ENCODE peak calls at places on chromosomes 12 and 14, in ten cellular contexts. D is thyroid gland, C is uterus, X is A549, Y is Peyer's patch, S is stomach, Z is IMR-90, O is adrenal gland, I is tibial nerve, V is suprapubic skin. B is an unnamed sample. For H3K4me1, the result is how much of the 10 kb centered on the place peaks cover.

GRCh38 chr14:60250318-60251035 is 1.5 kb downstream of the PPM1A start:
- DNase-seq in D (peak), C (no peak), X (no peak), Y (no peak), S (no peak), Z (peak), O (peak), I (no peak), V (no peak), B (no peak)

GRCh38 chr12:8057839-8058238 is 8.3 kb downstream of the C3AR1 start:
- DNase-seq in D (no peak), C (no peak), X (no peak), Y (no peak), S (no peak), Z (peak), O (no peak), I (no peak), V (no peak), B (no peak)

GRCh38 chr14:56145965-56146364 is 27.8 kb downstream of the PELI2 start:
- DNase-seq in D (no peak), C (no peak), X (no peak), Y (no peak), S (no peak), Z (peak), O (peak), I (no peak), V (no peak), B (no peak)

GRCh38 chr14:100762089-100762515 is 35.4 kb downstream of the DLK1 start:
- DNase-seq in D (no peak), C (no peak), X (no peak), Y (no peak), S (no peak), Z (peak), O (no peak), I (no peak), V (peak), B (no peak)

GRCh38 chr12:1796515-1797010 is 23.8 kb upstream of the LRTM2 start:
- DNase-seq in D (peak), C (no peak), X (no peak), Y (peak), S (peak), Z (no peak), O (no peak), I (no peak), V (no peak), B (no peak)

GRCh38 chr14:102917469-102918211 is 4.8 kb upstream of the AMN start:
- DNase-seq in D (peak), C (no peak), X (peak), Y (peak), S (peak), Z (peak), O (peak), I (peak), V (no peak), B (no peak)

GRCh38 chr12:16175893-16176292 is 101.6 kb downstream of the SLC15A5 start:
- DNase-seq in D (no peak), C (no peak), X (no peak), Y (no peak), S (no peak), Z (no peak), O (no peak), I (no peak), V (no peak), B (no peak)

GRCh38 chr12:57552692-57553321 is 3.0 kb downstream of the KIF5A start:
- DNase-seq in D (no peak), C (no peak), X (no peak), Y (no peak), S (no peak), Z (peak), O (no peak), I (no peak), V (no peak), B (no peak)

GRCh38 chr12:43550831-43551270 is 1.2 kb downstream of the ADAMTS20 start:
- DNase-seq in D (no peak), C (no peak), X (no peak), Y (no peak), S (no peak), Z (no peak), O (no peak), I (no peak), V (no peak), B (no peak)

GRCh38 chr12:63940295-63940997 is 95.9 kb downstream of the SRGAP1 start:
- DNase-seq in D (no peak), C (no peak), X (no peak), Y (no peak), S (no peak), Z (no peak), O (no peak), I (no peak), V (no peak), B (no peak)

GRCh38 chr12:3204143-3204542 is 127.0 kb downstream of the TSPAN9 start:
- DNase-seq in D (no peak), C (no peak), X (no peak), Y (no peak), S (no peak), Z (no peak), O (no peak), I (no peak), V (no peak), B (no peak)

GRCh38 chr14:101463566-101464171 is 97.6 kb upstream of the DIO3 start:
- DNase-seq in D (no peak), C (no peak), X (no peak), Y (peak), S (no peak), Z (no peak), O (no peak), I (no peak), V (peak), B (no peak)

GRCh38 chr12:644818-645552 is 18.3 kb downstream of the NINJ2 start:
- DNase-seq in D (no peak), C (no peak), X (no peak), Y (no peak), S (no peak), Z (no peak), O (no peak), I (no peak), V (no peak), B (no peak)

GRCh38 chr12:96399919-96400630 is at the start of gene CDK17:
- DNase-seq in D (peak), C (peak), X (peak), Y (peak), S (peak), Z (peak), O (peak), I (peak), V (peak), B (peak)

GRCh38 chr12:2582631-2583616 is 211.8 kb upstream of the FKBP4 start:
- DNase-seq in D (peak), C (peak), X (peak), Y (peak), S (peak), Z (peak), O (peak), I (peak), V (no peak), B (peak)

GRCh38 chr12:122888232-122888752 is 7.6 kb downstream of the VPS37B start:
- DNase-seq in D (peak), C (no peak), X (peak), Y (peak), S (peak), Z (peak), O (peak), I (no peak), V (peak), B (peak)

GRCh38 chr12:100077367-100077766 is 65.3 kb downstream of the BLTP3B start:
- DNase-seq in D (no peak), C (no peak), X (no peak), Y (no peak), S (no peak), Z (no peak), O (no peak), I (no peak), V (no peak), B (no peak)

GRCh38 chr12:51886021-51886710 is 1.7 kb upstream of the ANKRD33 start:
- DNase-seq in D (peak), C (peak), X (peak), Y (no peak), S (no peak), Z (peak), O (peak), I (peak), V (peak), B (peak)

GRCh38 chr12:47189753-47190152 is 110.0 kb upstream of the AMIGO2 start:
- DNase-seq in D (peak), C (no peak), X (no peak), Y (no peak), S (no peak), Z (no peak), O (no peak), I (no peak), V (no peak), B (no peak)

GRCh38 chr12:55074771-55075170 is 51.4 kb upstream of the OR9K2 start:
- DNase-seq in D (no peak), C (no peak), X (no peak), Y (no peak), S (no peak), Z (no peak), O (no peak), I (no peak), V (no peak), B (no peak)

GRCh38 chr14:24928501-24928900 is 121.4 kb downstream of the STXBP6 start:
- DNase-seq in D (no peak), C (no peak), X (no peak), Y (no peak), S (no peak), Z (peak), O (no peak), I (no peak), V (no peak), B (no peak)

GRCh38 chr12:54560374-54560858 is 11.0 kb downstream of the PDE1B start:
- DNase-seq in D (peak), C (peak), X (peak), Y (peak), S (peak), Z (peak), O (peak), I (peak), V (peak), B (peak)

GRCh38 chr12:109892748-109893147 is 7.3 kb upstream of the TCHP start:
- DNase-seq in D (no peak), C (no peak), X (no peak), Y (no peak), S (no peak), Z (no peak), O (no peak), I (no peak), V (no peak), B (no peak)

GRCh38 chr14:22509036-22509709 is 79.9 kb downstream of the DAD1 start:
- DNase-seq in D (no peak), C (no peak), X (no peak), Y (no peak), S (no peak), Z (no peak), O (no peak), I (no peak), V (no peak), B (no peak)

GRCh38 chr12:9651265-9651729 is 18.2 kb upstream of the CLEC2D start:
- DNase-seq in D (no peak), C (no peak), X (no peak), Y (no peak), S (no peak), Z (peak), O (no peak), I (no peak), V (no peak), B (peak)

GRCh38 chr14:20630340-20631022 is 11.0 kb downstream of the OR6S1 start:
- DNase-seq in D (no peak), C (peak), X (peak), Y (no peak), S (no peak), Z (peak), O (no peak), I (no peak), V (no peak), B (no peak)

GRCh38 chr14:33839193-33840076 is 111.4 kb downstream of the EGLN3 start:
- DNase-seq in D (peak), C (peak), X (peak), Y (no peak), S (peak), Z (peak), O (peak), I (peak), V (no peak), B (peak)

GRCh38 chr14:71006200-71006563 is 98.9 kb downstream of the PCNX1 start:
- DNase-seq in D (no peak), C (no peak), X (no peak), Y (no peak), S (no peak), Z (peak), O (no peak), I (no peak), V (no peak), B (no peak)

GRCh38 chr12:100741084-100741711 is 53.4 kb upstream of the ANO4 start:
- DNase-seq in D (peak), C (no peak), X (peak), Y (no peak), S (no peak), Z (peak), O (no peak), I (no peak), V (no peak), B (no peak)

GRCh38 chr12:17652436-17652835 is 437.6 kb downstream of the RERGL start:
- DNase-seq in D (no peak), C (no peak), X (peak), Y (no peak), S (no peak), Z (no peak), O (no peak), I (no peak), V (no peak), B (no peak)

GRCh38 chr14:53151867-53152626 is 1.1 kb downstream of the DDHD1 start:
- DNase-seq in D (peak), C (peak), X (peak), Y (peak), S (peak), Z (peak), O (peak), I (peak), V (peak), B (peak)

GRCh38 chr12:116423053-116423452 is 136.1 kb upstream of the MAP1LC3B2 start:
- DNase-seq in D (no peak), C (peak), X (no peak), Y (no peak), S (no peak), Z (peak), O (no peak), I (no peak), V (no peak), B (no peak)

GRCh38 chr14:57883061-57883460 is 17.2 kb upstream of the SLC35F4 start:
- DNase-seq in D (no peak), C (no peak), X (no peak), Y (no peak), S (no peak), Z (no peak), O (no peak), I (no peak), V (no peak), B (no peak)

GRCh38 chr12:29921307-29921706 is 137.6 kb upstream of the TMTC1 start:
- DNase-seq in D (no peak), C (no peak), X (no peak), Y (no peak), S (no peak), Z (peak), O (no peak), I (no peak), V (no peak), B (no peak)

GRCh38 chr14:78633747-78634146 is 463.6 kb downstream of the NRXN3 start:
- DNase-seq in D (no peak), C (no peak), X (no peak), Y (no peak), S (no peak), Z (no peak), O (no peak), I (no peak), V (no peak), B (no peak)

GRCh38 chr14:92686763-92687427 is 61.5 kb downstream of the LGMN start:
- DNase-seq in D (peak), C (peak), X (peak), Y (peak), S (peak), Z (peak), O (peak), I (peak), V (no peak), B (peak)

GRCh38 chr14:92685784-92686355 is 62.6 kb downstream of the LGMN start:
- DNase-seq in D (no peak), C (no peak), X (no peak), Y (no peak), S (no peak), Z (no peak), O (no peak), I (no peak), V (no peak), B (no peak)

GRCh38 chr14:92686411-92686762 is 62.0 kb downstream of the LGMN start:
- DNase-seq in D (no peak), C (no peak), X (no peak), Y (no peak), S (no peak), Z (no peak), O (no peak), I (no peak), V (no peak), B (no peak)

GRCh38 chr14:92688434-92689375 is 59.7 kb downstream of the LGMN start:
- DNase-seq in D (no peak), C (no peak), X (no peak), Y (peak), S (peak), Z (no peak), O (no peak), I (no peak), V (no peak), B (no peak)

DNA sequence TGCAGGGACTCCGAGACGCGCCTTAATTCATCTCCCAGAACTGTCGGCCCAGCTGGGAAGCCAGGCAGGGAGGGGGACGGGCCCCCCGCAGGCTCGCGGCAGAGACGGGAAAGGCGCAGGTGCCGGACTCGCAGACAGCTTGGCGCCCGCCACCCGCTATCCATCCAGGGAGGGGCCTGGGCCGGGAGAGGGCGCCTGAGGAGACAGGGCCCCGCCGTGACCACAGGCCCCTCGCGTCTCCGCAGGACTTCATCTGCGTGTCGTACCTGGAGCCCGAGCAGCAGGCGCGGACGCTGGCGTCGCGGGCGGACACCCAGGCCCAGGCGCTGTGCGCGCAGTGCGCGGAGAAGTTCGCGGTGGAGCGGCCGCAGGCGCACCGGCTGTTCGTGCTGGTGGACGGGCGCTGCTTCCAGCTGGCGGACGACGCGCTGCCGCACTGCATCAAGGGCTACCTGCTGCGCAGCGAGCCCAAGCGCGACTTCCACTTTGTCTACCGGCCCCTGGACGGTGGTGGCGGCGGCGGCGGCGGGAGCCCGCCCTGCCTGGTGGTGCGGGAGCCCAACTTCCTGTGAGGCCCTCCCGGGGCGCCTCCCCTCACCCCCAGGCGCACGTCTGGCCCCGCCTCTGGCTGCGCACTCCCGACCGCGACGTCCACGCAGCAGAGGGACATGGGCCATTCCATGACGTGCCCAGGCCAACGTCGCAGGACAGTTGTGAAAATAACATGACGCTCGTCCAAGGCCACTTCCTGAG is 60.6 kb downstream of the LGMN start:
- DNase-seq in D (peak), C (no peak), X (no peak), Y (peak), S (peak), Z (no peak), O (peak), I (no peak), V (no peak), B (no peak)
- TF ChIP-seq POLR2A in D (no peak), C (no peak), X (no peak), Y (no peak), S (no peak), Z (no peak), O (peak), I (no peak), V (no peak), B (no peak)

DNA sequence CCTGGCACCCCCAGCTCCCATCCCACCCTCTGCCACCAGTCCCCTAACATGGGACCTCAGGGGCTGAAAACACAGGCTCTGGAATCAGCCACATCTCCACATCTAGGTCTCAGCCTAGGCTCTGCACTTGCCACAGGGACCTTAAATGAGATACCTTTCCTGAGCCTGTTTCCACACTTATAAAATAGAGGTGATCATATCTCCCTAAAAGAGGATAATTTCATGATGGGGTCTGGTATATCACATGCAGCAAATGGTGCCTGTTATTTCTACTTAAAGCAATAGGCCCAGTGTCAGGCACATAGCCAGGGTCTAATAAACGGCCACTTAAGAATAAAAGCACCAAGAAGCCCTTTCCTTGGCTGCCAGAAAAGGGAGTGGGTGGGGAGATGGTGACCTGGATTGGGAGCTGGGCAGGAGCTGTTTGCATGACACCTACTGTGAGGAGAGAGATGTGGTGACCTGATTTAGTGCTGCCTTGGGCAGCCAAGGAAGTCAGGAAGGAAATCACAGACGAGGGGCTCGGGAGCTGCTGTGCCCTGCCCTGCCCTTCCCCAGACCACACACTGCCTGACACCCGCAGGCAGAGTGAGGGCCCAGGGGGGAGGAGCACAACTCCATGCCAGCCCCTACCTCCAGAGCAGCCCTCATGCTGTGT is 71.2 kb downstream of the IRF2BPL start:
- DNase-seq in D (peak), C (no peak), X (no peak), Y (no peak), S (no peak), Z (no peak), O (no peak), I (no peak), V (no peak), B (no peak)
- H3K4me1 ChIP-seq in D (half or more), C (under half), X (half or more), Y (under half), S (half or more), Z (under half), O (under half), I (under half), V (half or more), B (half or more)

GRCh38 chr12:117876492-117876816 is 92.3 kb downstream of the KSR2 start:
- DNase-seq in D (no peak), C (no peak), X (no peak), Y (no peak), S (no peak), Z (no peak), O (no peak), I (no peak), V (no peak), B (no peak)
- TF ChIP-seq POLR2A in D (no peak), C (no peak), X (no peak), Y (no peak), S (no peak), Z (no peak), O (no peak), I (no peak), V (no peak), B (no peak)

DNA sequence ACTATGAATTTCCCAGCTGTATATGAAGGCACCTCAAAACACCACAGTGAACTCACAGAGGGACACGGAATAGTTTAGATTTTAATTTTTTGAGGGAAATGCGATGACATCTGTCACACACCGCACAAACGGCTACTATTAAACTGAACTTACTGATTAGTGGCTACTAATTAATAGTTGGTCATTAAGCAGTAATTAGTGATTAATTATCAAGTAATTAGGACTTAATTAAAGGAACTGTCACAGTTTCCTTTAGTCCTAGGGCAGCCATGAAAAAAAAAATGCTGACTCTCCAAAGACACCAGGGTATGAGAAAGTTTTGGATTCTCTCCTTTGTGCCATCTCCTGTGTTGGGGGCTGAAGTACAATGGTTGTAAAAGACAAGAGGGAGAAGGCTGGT is 2.9 kb downstream of the OAS1 start:
- DNase-seq in D (no peak), C (no peak), X (no peak), Y (no peak), S (no peak), Z (no peak), O (no peak), I (no peak), V (no peak), B (no peak)
- H3K4me1 ChIP-seq in D (under half), C (under half), X (under half), Y (under half), S (under half), Z (under half), O (under half), I (under half), V (under half), B (under half)

GRCh38 chr14:54902521-54903420 is at the start of gene GCH1:
- DNase-seq in D (peak), C (peak), X (peak), Y (peak), S (peak), Z (peak), O (peak), I (no peak), V (peak), B (peak)
- TF ChIP-seq POLR2A in D (no peak), C (peak), X (peak), Y (peak), S (no peak), Z (peak), O (peak), I (peak), V (no peak), B (no peak)

GRCh38 chr12:92467886-92468285 is 234.9 kb upstream of the PLEKHG7 start:
- DNase-seq in D (no peak), C (no peak), X (no peak), Y (no peak), S (no peak), Z (peak), O (peak), I (no peak), V (no peak), B (no peak)
- H3K4me1 ChIP-seq in D (under half), C (under half), X (under half), Y (under half), S (under half), Z (under half), O (under half), I (under half), V (under half), B (under half)

B was measured in heart left ventricle.